ENCODE peak calls at places on chromosome 17, in four cellular contexts. P is endothelial cell of umbilical vein, A is IMR-90, G is H9. H is an unnamed sample. For H3K4me1 and H4K20me1, the result is how much of the 10 kb centered on the place peaks cover.

GRCh38 chr17:76076100-76076764 is 1.7 kb downstream of the GALR2 start:
- DNase-seq in A (no peak), G (peak), P (no peak), H (peak)

GRCh38 chr17:73010414-73010813 is 82.1 kb downstream of the SLC39A11 start:
- DNase-seq in P (peak), G (no peak), A (no peak), H (no peak)

GRCh38 chr17:47808036-47808829 is 13.4 kb downstream of the OSBPL7 start:
- DNase-seq in G (peak), A (no peak), P (no peak), H (no peak)

GRCh38 chr17:59378621-59379194 is 47.3 kb downstream of the YPEL2 start:
- DNase-seq in G (no peak), P (peak), A (peak), H (peak)

GRCh38 chr17:80675451-80676095 is 130.9 kb downstream of the RPTOR start:
- DNase-seq in G (peak), P (no peak), A (no peak), H (no peak)

GRCh38 chr17:32483451-32484019 is 3.3 kb upstream of the CDK5R1 start:
- DNase-seq in G (peak), P (peak), A (peak), H (peak)

GRCh38 chr17:32928527-32929287 is 754 bp downstream of the TMEM98 start:
- DNase-seq in P (peak), G (no peak), A (peak), H (peak)

GRCh38 chr17:58525239-58525638 is 10.8 kb upstream of the MTMR4 start:
- DNase-seq in A (peak), P (peak), G (no peak), H (peak)

GRCh38 chr17:48594412-48595106 is 980 bp upstream of the HOXB5 start:
- DNase-seq in P (no peak), A (peak), G (no peak), H (no peak)

DNA sequence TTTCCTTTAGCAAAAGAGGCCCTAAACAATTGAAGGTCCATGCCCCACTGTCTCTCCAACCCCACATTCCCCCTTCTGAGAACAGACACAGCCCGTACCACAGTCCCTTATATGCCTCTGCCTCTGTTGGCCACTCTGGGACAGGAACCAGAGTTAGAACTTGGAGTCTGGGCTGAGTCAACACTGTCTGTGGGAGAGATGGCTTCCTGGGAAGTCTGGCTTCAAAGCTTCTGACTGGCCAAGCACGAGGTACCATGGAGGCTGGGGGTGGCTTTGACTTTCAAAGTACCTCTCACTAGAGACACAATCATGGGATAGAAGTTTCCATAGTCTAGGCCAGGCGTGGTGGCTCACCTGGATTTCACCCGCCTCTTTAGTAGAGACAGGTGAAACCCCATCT is 14.9 kb upstream of the SPOP start:
- DNase-seq in P (no peak), A (no peak), G (no peak), H (no peak)
- H3K4me1 ChIP-seq in P (under half), A (under half), G (under half), H (under half)

GRCh38 chr17:7923290-7923628 is 6.4 kb downstream of the KCNAB3 start:
- DNase-seq in P (no peak), A (no peak), G (no peak), H (no peak)
- H4K20me1 ChIP-seq in P (under half), A (under half), G (under half), H (under half)

DNA sequence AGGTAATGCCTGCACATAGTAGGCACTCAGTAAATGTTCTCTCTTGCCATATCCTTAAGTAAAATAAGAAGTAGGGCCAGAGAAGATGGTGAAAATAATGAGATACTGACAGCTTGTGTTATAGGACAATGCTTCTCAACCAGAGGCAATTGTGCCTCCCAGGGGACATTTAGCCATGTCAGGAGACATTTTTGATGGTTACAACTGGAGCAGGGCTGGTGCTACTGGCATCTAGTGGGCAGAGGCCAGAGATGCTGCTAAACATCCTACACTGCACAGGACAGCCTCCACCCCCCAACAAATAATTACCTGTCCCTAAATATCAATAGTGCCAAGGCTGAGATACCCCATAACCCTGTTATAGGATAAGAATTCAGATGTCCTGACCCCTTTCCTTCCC is 1.7 kb downstream of the RAD51D start:
- DNase-seq in G (no peak), A (peak), P (no peak), H (peak)
- TF ChIP-seq CTCF in G (peak), A (peak), P (peak), H (peak)

GRCh38 chr17:82525712-82526111 is 6.2 kb downstream of the FOXK2 start:
- DNase-seq in G (no peak), A (no peak), P (no peak), H (no peak)

GRCh38 chr17:82520041-82520910 is 744 bp downstream of the FOXK2 start:
- DNase-seq in G (no peak), P (no peak), A (no peak), H (peak)

GRCh38 chr17:82528484-82529265 is 9.1 kb downstream of the FOXK2 start:
- DNase-seq in G (peak), P (peak), A (peak), H (peak)

GRCh38 chr17:82527893-82528292 is 8.4 kb downstream of the FOXK2 start:
- DNase-seq in P (no peak), A (no peak), G (no peak), H (no peak)

GRCh38 chr17:82524540-82524939 is 5.0 kb downstream of the FOXK2 start:
- DNase-seq in A (no peak), G (no peak), P (no peak), H (no peak)
- H3K4me1 ChIP-seq in A (under half), G (under half), P (under half), H (under half)

DNA sequence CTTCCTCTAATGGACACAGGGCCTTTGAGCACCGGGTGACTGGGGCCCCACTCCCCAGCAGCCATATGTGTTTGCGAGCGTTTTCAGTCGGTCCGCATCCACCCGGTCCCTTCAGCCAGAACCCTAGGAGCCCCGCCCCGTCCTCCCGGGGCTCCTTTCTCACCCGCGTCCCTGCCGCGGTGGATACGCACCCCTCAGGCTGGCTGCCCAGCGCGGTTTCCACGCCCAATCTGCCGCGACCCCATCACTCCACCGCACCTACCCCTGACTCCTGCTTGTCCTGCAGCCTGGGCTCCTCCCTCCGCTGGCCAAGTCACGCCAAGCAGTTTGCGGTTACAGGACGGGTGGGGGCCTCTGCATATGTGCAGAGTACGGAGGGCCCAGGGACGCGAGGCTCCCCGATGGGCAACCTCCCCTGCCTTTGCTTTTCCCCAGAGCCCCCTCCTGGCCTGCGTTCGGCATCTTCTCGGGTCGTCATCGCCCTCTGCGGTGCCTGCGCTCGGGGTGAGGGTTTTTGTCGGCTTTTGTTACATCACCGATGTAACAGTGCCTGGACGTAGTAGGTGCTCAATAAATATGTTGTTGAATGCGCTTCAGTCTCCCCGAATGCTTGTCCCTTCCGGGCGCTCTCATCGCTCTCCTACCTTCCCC is 984 bp upstream of the TTYH2 start:
- DNase-seq in A (no peak), P (peak), G (peak), H (peak)
- H4K20me1 ChIP-seq in A (under half), P (under half), G (under half), H (under half)

GRCh38 chr17:12085076-12085949 is 64.6 kb downstream of the MAP2K4 start:
- DNase-seq in P (no peak), A (no peak), G (no peak), H (no peak)
- TF ChIP-seq CTCF in P (no peak), A (no peak), G (peak), H (no peak)

GRCh38 chr17:17108681-17109049 is 66.4 kb downstream of the MPRIP start:
- DNase-seq in G (no peak), A (no peak), P (no peak), H (peak)
- H3K4me1 ChIP-seq in G (under half), A (under half), P (under half), H (under half)

GRCh38 chr17:1351967-1352366 is 48.1 kb downstream of the YWHAE start:
- DNase-seq in G (no peak), A (no peak), P (no peak), H (peak)

GRCh38 chr17:1354022-1354421 is 46.0 kb downstream of the YWHAE start:
- DNase-seq in P (no peak), G (no peak), A (no peak), H (no peak)

GRCh38 chr17:1347681-1348318 is 52.2 kb downstream of the YWHAE start:
- DNase-seq in G (no peak), P (peak), A (peak), H (peak)

DNA sequence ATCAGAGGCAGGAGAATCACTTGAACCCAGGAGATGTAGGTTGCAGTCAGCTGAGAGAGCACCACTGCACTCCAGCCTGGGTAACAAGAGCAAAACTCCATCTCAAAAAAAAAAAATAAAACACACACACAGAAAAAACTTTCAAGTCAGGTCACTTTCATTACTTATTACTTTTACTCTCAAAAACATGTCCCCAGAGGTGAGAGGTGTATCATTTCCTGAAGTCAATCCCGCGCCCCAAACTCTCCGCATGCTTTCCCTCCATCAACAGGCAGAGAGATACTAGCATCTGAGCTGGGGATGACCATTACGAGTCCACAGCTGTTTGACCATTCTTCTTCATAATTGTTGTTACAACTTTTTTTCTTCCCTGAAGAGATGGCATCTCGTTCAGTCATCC is 48.7 kb downstream of the YWHAE start:
- DNase-seq in P (no peak), A (no peak), G (no peak), H (peak)
- H4K20me1 ChIP-seq in P (under half), A (half or more), G (under half), H (half or more)

GRCh38 chr17:4498461-4499397 is at the start of gene SPNS2:
- DNase-seq in P (peak), G (peak), A (peak), H (peak)
- TF ChIP-seq CTCF in P (no peak), G (no peak), A (no peak), H (no peak)

H was measured in osteoblast.